ENCODE peak calls at places on chromosomes 13 and 19, in seven cellular contexts. W is SJSA1, K is adrenal gland, I is aorta, G is fibroblast of mammary gland, J is heart left ventricle, T is cardiac fibroblast. R is an unnamed sample.

GRCh38 chr13:102000764-102001163 is 401.1 kb downstream of the FGF14 start:
- DNase-seq in W (no peak), K (no peak), I (no peak), G (no peak), J (no peak), T (no peak), R (no peak)

GRCh38 chr13:98581971-98582702 is 5.2 kb upstream of the STK24 start:
- DNase-seq in W (no peak), K (no peak), I (no peak), G (peak), J (no peak), T (peak), R (peak)

GRCh38 chr19:9913237-9914000 is 22.9 kb downstream of the OLFM2 start:
- DNase-seq in W (no peak), K (peak), I (no peak), G (no peak), J (no peak), T (no peak), R (peak)

GRCh38 chr19:45762870-45763631 is 6.0 kb downstream of the SIX5 start:
- DNase-seq in W (no peak), K (no peak), I (no peak), G (no peak), J (no peak), T (no peak), R (no peak)

GRCh38 chr13:61358599-61358998 is 57.0 kb downstream of the PCDH20 start:
- DNase-seq in W (no peak), K (no peak), I (no peak), G (no peak), J (no peak), T (no peak), R (no peak)

GRCh38 chr13:49977992-49978391 is 18.9 kb upstream of the TRIM13 start:
- DNase-seq in W (no peak), K (no peak), I (no peak), G (no peak), J (no peak), T (no peak), R (no peak)

GRCh38 chr19:38606131-38606530 is 11.6 kb downstream of the MAP4K1 start:
- DNase-seq in W (no peak), K (no peak), I (no peak), G (no peak), J (no peak), T (no peak), R (no peak)

GRCh38 chr19:42353341-42354015 is 28.0 kb downstream of the MEGF8 start:
- DNase-seq in W (no peak), K (no peak), I (no peak), G (no peak), J (no peak), T (no peak), R (no peak)

GRCh38 chr13:78241278-78241919 is 322.8 kb upstream of the EDNRB start:
- DNase-seq in W (peak), K (peak), I (no peak), G (peak), J (peak), T (peak), R (peak)

GRCh38 chr19:19269952-19270694 is 3.0 kb downstream of the TM6SF2 start:
- DNase-seq in W (no peak), K (no peak), I (no peak), G (no peak), J (no peak), T (no peak), R (no peak)

GRCh38 chr19:8412783-8413592 is at the start of gene MARCHF2:
- DNase-seq in W (peak), K (peak), I (peak), G (peak), J (peak), T (peak), R (peak)

GRCh38 chr19:19077103-19077502 is 13.3 kb downstream of the SLC25A42 start:
- DNase-seq in W (no peak), K (no peak), I (no peak), G (no peak), J (no peak), T (no peak), R (no peak)

GRCh38 chr13:100234006-100234405 is 145.1 kb downstream of the PCCA start:
- DNase-seq in W (no peak), K (no peak), I (no peak), G (no peak), J (no peak), T (no peak), R (no peak)

GRCh38 chr13:27827646-27828045 is 35.4 kb downstream of the GSX1 start:
- DNase-seq in W (no peak), K (no peak), I (no peak), G (no peak), J (no peak), T (no peak), R (no peak)

GRCh38 chr13:27830010-27830409 is 37.7 kb downstream of the GSX1 start:
- DNase-seq in W (peak), K (peak), I (peak), G (no peak), J (peak), T (peak), R (peak)

GRCh38 chr13:27824121-27824520 is 31.8 kb downstream of the GSX1 start:
- DNase-seq in W (no peak), K (no peak), I (no peak), G (no peak), J (no peak), T (no peak), R (no peak)

GRCh38 chr13:27825153-27825552 is 32.9 kb downstream of the GSX1 start:
- DNase-seq in W (no peak), K (no peak), I (no peak), G (no peak), J (no peak), T (no peak), R (no peak)

DNA sequence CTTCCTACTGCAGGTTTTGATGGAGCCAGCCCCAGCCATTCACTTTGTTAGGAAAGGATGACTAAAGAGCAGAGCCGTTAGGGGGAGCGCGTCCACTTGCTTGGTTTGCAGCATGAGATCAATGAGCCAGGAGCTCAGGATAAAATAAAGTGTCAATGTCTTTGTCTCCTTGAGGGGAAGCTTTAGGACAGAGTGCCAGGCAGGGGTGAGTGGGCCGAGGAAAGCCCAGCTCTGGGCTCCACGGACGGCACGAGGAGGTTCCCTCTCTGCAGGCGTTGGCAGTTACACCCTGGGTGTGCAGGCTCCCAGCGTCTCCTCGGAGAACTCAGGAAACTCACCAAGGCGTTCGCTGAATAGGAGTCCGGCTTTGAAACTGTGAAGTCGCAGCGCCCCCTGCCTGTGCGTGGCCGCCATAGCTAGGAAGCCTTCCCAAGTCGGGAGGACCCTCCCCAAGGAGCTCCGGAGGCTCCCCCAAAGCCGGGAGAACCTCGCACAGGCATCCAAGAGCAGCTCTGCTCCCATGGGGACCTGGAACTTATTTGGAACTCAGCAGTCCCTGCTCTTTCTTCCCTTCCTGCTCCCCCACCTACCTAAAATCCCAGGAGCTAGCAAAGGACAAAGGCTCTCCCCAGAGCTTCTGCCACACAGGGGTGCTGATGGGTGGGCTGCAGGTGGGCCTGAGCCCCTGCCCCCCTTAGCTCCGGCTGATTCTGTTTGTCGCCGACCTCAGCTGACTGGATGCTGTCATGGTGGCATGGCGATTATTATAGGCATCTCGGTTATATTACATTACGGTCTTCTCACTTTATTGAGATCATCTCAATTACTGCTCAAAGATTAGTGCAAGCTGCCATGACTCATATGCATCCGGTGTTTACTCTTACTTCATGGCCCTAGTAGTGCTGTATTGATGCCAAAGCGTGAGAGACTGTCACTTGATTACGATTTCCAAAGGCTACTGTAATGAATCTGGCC is 34.4 kb downstream of the GSX1 start:
- DNase-seq in W (peak), K (peak), I (peak), G (peak), J (peak), T (peak), R (peak)
- H3K4me3 ChIP-seq in W (no peak), K (no peak), I (no peak), G (no peak), J (peak), T (no peak), R (peak)

GRCh38 chr19:35673121-35673804 is 6.9 kb downstream of the UPK1A start:
- DNase-seq in W (peak), K (no peak), I (peak), G (peak), J (no peak), T (peak), R (peak)
- H3K4me3 ChIP-seq in W (peak), K (no peak), I (no peak), G (peak), J (peak), T (peak), R (peak)

GRCh38 chr13:113746143-113746525 is 12.9 kb upstream of the TMEM255B start:
- DNase-seq in W (no peak), K (no peak), I (no peak), G (no peak), J (no peak), T (no peak), R (no peak)
- H3K4me3 ChIP-seq in W (no peak), K (no peak), I (no peak), G (no peak), J (no peak), T (no peak), R (no peak)

GRCh38 chr19:53537523-53538377 is at the start of gene ZNF331:
- DNase-seq in W (peak), K (peak), I (peak), G (peak), J (peak), T (peak), R (peak)

GRCh38 chr19:53540091-53540490 is 2.1 kb downstream of the ZNF331 start:
- DNase-seq in W (no peak), K (no peak), I (no peak), G (no peak), J (no peak), T (no peak), R (no peak)

GRCh38 chr19:53536223-53536543 is 1.8 kb upstream of the ZNF331 start:
- DNase-seq in W (no peak), K (no peak), I (no peak), G (no peak), J (no peak), T (no peak), R (no peak)

GRCh38 chr19:53538378-53539109 is 599 bp downstream of the ZNF331 start:
- DNase-seq in W (no peak), K (no peak), I (no peak), G (no peak), J (no peak), T (no peak), R (no peak)

GRCh38 chr19:53537126-53537522 is 821 bp upstream of the ZNF331 start:
- DNase-seq in W (no peak), K (no peak), I (no peak), G (no peak), J (no peak), T (no peak), R (no peak)
- H3K4me3 ChIP-seq in W (peak), K (no peak), I (no peak), G (peak), J (peak), T (peak), R (no peak)

R was measured in MG63.